ENCODE peak calls at places on chromosome 2, in nine cellular contexts. D is activated CD8-positive, alpha-beta memory T cell treated with anti-CD3 and anti-CD28 coated beads, Interleukin-2, amount 10 ng/mL, durations not matched to agents 7 days and 5 days; V is CD4-positive, alpha-beta T cell; Q is NB4; T is transverse colon; G is progenitor cell of endocrine pancreas; K is NCI-H1436 treated with DMSO at 0.1 percent for 48 hours; E is anterior cingulate cortex; L is left kidney. I is an unnamed sample.

GRCh38 chr2:9528036-9528787 is 27.4 kb downstream of the ADAM17 start:
- DNase-seq in D (no peak), V (no peak), Q (no peak), T (no peak), G (no peak), K (no peak), E (no peak), L (no peak), I (no peak)

GRCh38 chr2:74937221-74937880 is 21.1 kb upstream of the POLE4 start:
- DNase-seq in D (no peak), V (no peak), Q (no peak), T (no peak), G (no peak), K (no peak), E (no peak), L (no peak), I (no peak)

GRCh38 chr2:106269591-106270291 is 75.6 kb upstream of the UXS1 start:
- DNase-seq in D (peak), V (peak), Q (peak), T (peak), G (no peak), K (no peak), E (no peak), L (peak), I (no peak)

GRCh38 chr2:1339757-1340515 is 73.3 kb upstream of the TPO start:
- DNase-seq in D (no peak), V (no peak), Q (no peak), T (no peak), G (no peak), K (no peak), E (no peak), L (peak), I (no peak)

GRCh38 chr2:230738391-230738811 is 25.8 kb downstream of the CAB39 start:
- DNase-seq in D (no peak), V (no peak), Q (peak), T (no peak), G (no peak), K (no peak), E (no peak), L (no peak), I (no peak)

GRCh38 chr2:71934595-71935263 is 212.9 kb downstream of the CYP26B1 start:
- DNase-seq in D (peak), V (no peak), Q (peak), T (no peak), G (no peak), K (no peak), E (no peak), L (no peak), I (no peak)

GRCh38 chr2:224747765-224748164 is 31.6 kb upstream of the CCDC195 start:
- DNase-seq in D (no peak), V (no peak), Q (no peak), T (no peak), G (no peak), K (no peak), E (no peak), L (no peak), I (no peak)

GRCh38 chr2:174688079-174688478 is 76.2 kb downstream of the CHRNA1 start:
- DNase-seq in D (no peak), V (no peak), Q (peak), T (no peak), G (no peak), K (no peak), E (no peak), L (no peak), I (peak)

GRCh38 chr2:73920577-73921545 is 5.8 kb upstream of the DGUOK start:
- DNase-seq in D (peak), V (peak), Q (peak), T (peak), G (no peak), K (no peak), E (no peak), L (peak), I (no peak)

GRCh38 chr2:44009136-44009744 is 13.5 kb upstream of the LRPPRC start:
- DNase-seq in D (no peak), V (no peak), Q (no peak), T (no peak), G (no peak), K (no peak), E (no peak), L (no peak), I (no peak)

GRCh38 chr2:9256570-9257043 is 50.0 kb downstream of the ASAP2 start:
- DNase-seq in D (no peak), V (no peak), Q (no peak), T (no peak), G (no peak), K (no peak), E (peak), L (no peak), I (no peak)

GRCh38 chr2:41966431-41966893 is 81.4 kb upstream of the PKDCC start:
- DNase-seq in D (no peak), V (no peak), Q (peak), T (peak), G (no peak), K (no peak), E (peak), L (peak), I (no peak)

GRCh38 chr2:161204846-161205245 is 44.6 kb downstream of the TANK start:
- DNase-seq in D (no peak), V (no peak), Q (no peak), T (no peak), G (no peak), K (no peak), E (no peak), L (no peak), I (no peak)

GRCh38 chr2:99346218-99346617 is 9.0 kb downstream of the EIF5B start:
- DNase-seq in D (no peak), V (no peak), Q (no peak), T (no peak), G (no peak), K (no peak), E (no peak), L (no peak), I (no peak)

GRCh38 chr2:170966648-170967396 is 37.8 kb downstream of the GORASP2 start:
- DNase-seq in D (no peak), V (no peak), Q (peak), T (no peak), G (no peak), K (no peak), E (peak), L (peak), I (no peak)

GRCh38 chr2:96150791-96151594 is 5.8 kb upstream of the DUSP2 start:
- DNase-seq in D (no peak), V (no peak), Q (no peak), T (no peak), G (no peak), K (no peak), E (no peak), L (no peak), I (no peak)

GRCh38 chr2:178298785-178299212 is 104.5 kb downstream of the OSBPL6 start:
- DNase-seq in D (no peak), V (no peak), Q (peak), T (no peak), G (no peak), K (no peak), E (no peak), L (no peak), I (no peak)

GRCh38 chr2:169968767-169969166 is 141.5 kb downstream of the UBR3 start:
- DNase-seq in D (no peak), V (no peak), Q (no peak), T (no peak), G (no peak), K (no peak), E (no peak), L (no peak), I (no peak)

GRCh38 chr2:13522917-13523821 is 806.4 kb downstream of the TRIB2 start:
- DNase-seq in D (no peak), V (no peak), Q (no peak), T (no peak), G (no peak), K (no peak), E (no peak), L (no peak), I (no peak)

GRCh38 chr2:65367517-65367916 is 64.9 kb downstream of the SPRED2 start:
- DNase-seq in D (no peak), V (no peak), Q (peak), T (peak), G (no peak), K (no peak), E (no peak), L (no peak), I (no peak)

GRCh38 chr2:160603771-160604510 is 110.3 kb upstream of the RBMS1 start:
- DNase-seq in D (no peak), V (no peak), Q (no peak), T (no peak), G (no peak), K (no peak), E (no peak), L (no peak), I (no peak)

GRCh38 chr2:41500895-41501294 is 546.9 kb upstream of the PKDCC start:
- DNase-seq in D (no peak), V (no peak), Q (no peak), T (no peak), G (no peak), K (no peak), E (no peak), L (no peak), I (no peak)

GRCh38 chr2:19753314-19753713 is 148.5 kb downstream of the TTC32 start:
- DNase-seq in D (no peak), V (no peak), Q (no peak), T (no peak), G (no peak), K (no peak), E (no peak), L (no peak), I (no peak)

GRCh38 chr2:28643911-28644334 is 107.7 kb upstream of the PPP1CB start:
- DNase-seq in D (no peak), V (no peak), Q (no peak), T (peak), G (no peak), K (no peak), E (no peak), L (no peak), I (no peak)

GRCh38 chr2:226434702-226435101 is 364.9 kb downstream of the IRS1 start:
- DNase-seq in D (no peak), V (no peak), Q (no peak), T (no peak), G (no peak), K (no peak), E (no peak), L (no peak), I (no peak)

GRCh38 chr2:234940527-234940926 is 11.3 kb upstream of the SH3BP4 start:
- DNase-seq in D (no peak), V (no peak), Q (no peak), T (no peak), G (no peak), K (no peak), E (no peak), L (no peak), I (no peak)

GRCh38 chr2:101310591-101311389 is 2.3 kb upstream of the RNF149 start:
- DNase-seq in D (no peak), V (no peak), Q (peak), T (no peak), G (no peak), K (no peak), E (no peak), L (no peak), I (no peak)

GRCh38 chr2:50649626-50650397 is 382.1 kb downstream of the NRXN1 start:
- DNase-seq in D (no peak), V (no peak), Q (no peak), T (no peak), G (no peak), K (no peak), E (no peak), L (no peak), I (no peak)

GRCh38 chr2:28447943-28448737 is 47.7 kb upstream of the PLB1 start:
- DNase-seq in D (no peak), V (no peak), Q (peak), T (no peak), G (no peak), K (no peak), E (no peak), L (no peak), I (no peak)

GRCh38 chr2:187429989-187430388 is 18.1 kb downstream of the CALCRL start:
- DNase-seq in D (no peak), V (no peak), Q (no peak), T (no peak), G (no peak), K (no peak), E (peak), L (no peak), I (no peak)

GRCh38 chr2:159637988-159638501 is 21.7 kb upstream of the BAZ2B start:
- DNase-seq in D (no peak), V (no peak), Q (no peak), T (no peak), G (no peak), K (no peak), E (no peak), L (no peak), I (no peak)

GRCh38 chr2:108905176-108905575 is 83.8 kb downstream of the EDAR start:
- DNase-seq in D (no peak), V (no peak), Q (no peak), T (no peak), G (no peak), K (no peak), E (no peak), L (no peak), I (no peak)